ENCODE peak calls at places on chromosomes 1 and 21, in four cellular contexts. One of them, this sample, is unnamed.
A peak's percentile ranks its signal among the peaks of the same experiment; 100 is the strongest.

GRCh38 chr1:67429011-67429527 is 1.1 kb downstream of the SERBP1 start:
- DNase-seq in right lobe of liver: no peak
- DNase-seq in bronchial epithelial cell: no peak
- DNase-seq in GM12878: no peak
- DNase-seq in this sample: no peak

GRCh38 chr21:29186246-29186645 is 55.8 kb downstream of the MAP3K7CL start:
- DNase-seq in right lobe of liver: no peak
- DNase-seq in bronchial epithelial cell: peak; percentile 41
- DNase-seq in GM12878: no peak
- DNase-seq in this sample: no peak

GRCh38 chr1:109162626-109163025 is 48.7 kb downstream of the ELAPOR1 start:
- DNase-seq in right lobe of liver: no peak
- DNase-seq in bronchial epithelial cell: no peak
- DNase-seq in GM12878: peak; percentile 8
- DNase-seq in this sample: no peak

GRCh38 chr1:222911866-222912265 is 97.0 kb downstream of the DISP1 start:
- DNase-seq in right lobe of liver: no peak
- DNase-seq in bronchial epithelial cell: no peak
- DNase-seq in GM12878: no peak
- DNase-seq in this sample: no peak

GRCh38 chr1:10033359-10033845 is 644 bp downstream of the UBE4B start:
- DNase-seq in right lobe of liver: no peak
- DNase-seq in bronchial epithelial cell: peak; percentile 60
- DNase-seq in GM12878: no peak
- DNase-seq in this sample: peak; percentile 57

GRCh38 chr1:237181731-237182317 is 139.8 kb downstream of the RYR2 start:
- DNase-seq in right lobe of liver: no peak
- DNase-seq in bronchial epithelial cell: no peak
- DNase-seq in GM12878: no peak
- DNase-seq in this sample: no peak

GRCh38 chr1:156387899-156388813 is 19.1 kb downstream of the RHBG start:
- DNase-seq in right lobe of liver: no peak
- DNase-seq in bronchial epithelial cell: no peak
- DNase-seq in GM12878: no peak
- DNase-seq in this sample: peak; percentile 48

GRCh38 chr1:33001282-33001681 is 35.4 kb downstream of the AK2 start:
- DNase-seq in right lobe of liver: no peak
- DNase-seq in bronchial epithelial cell: no peak
- DNase-seq in GM12878: no peak
- DNase-seq in this sample: no peak

GRCh38 chr1:234602334-234603220 is 7.4 kb downstream of the IRF2BP2 start:
- DNase-seq in right lobe of liver: no peak
- DNase-seq in bronchial epithelial cell: peak; percentile 98
- DNase-seq in GM12878: no peak
- DNase-seq in this sample: peak; percentile 53

GRCh38 chr1:248926401-248927182 is 20.6 kb downstream of the PGBD2 start:
- DNase-seq in right lobe of liver: no peak
- DNase-seq in bronchial epithelial cell: peak; percentile 70
- DNase-seq in GM12878: no peak
- DNase-seq in this sample: no peak

GRCh38 chr1:20373286-20373685 is 82.6 kb downstream of the VWA5B1 start:
- DNase-seq in right lobe of liver: no peak
- DNase-seq in bronchial epithelial cell: no peak
- DNase-seq in GM12878: no peak
- DNase-seq in this sample: no peak

GRCh38 chr1:22737374-22738068 is 26.9 kb downstream of the EPHB2 start:
- DNase-seq in right lobe of liver: no peak
- DNase-seq in bronchial epithelial cell: no peak
- DNase-seq in GM12878: no peak
- DNase-seq in this sample: no peak

GRCh38 chr1:225657462-225657989 is 4.6 kb upstream of the ENAH start:
- DNase-seq in right lobe of liver: no peak
- DNase-seq in bronchial epithelial cell: peak; percentile 84
- DNase-seq in GM12878: no peak
- DNase-seq in this sample: no peak

GRCh38 chr1:186536272-186536905 is 75.5 kb upstream of the PDC start:
- DNase-seq in right lobe of liver: no peak
- DNase-seq in bronchial epithelial cell: peak; percentile 34
- DNase-seq in GM12878: no peak
- DNase-seq in this sample: no peak

GRCh38 chr1:152515454-152515823 is 1.2 kb downstream of the CRCT1 start:
- DNase-seq in right lobe of liver: no peak
- DNase-seq in bronchial epithelial cell: peak; percentile 44
- DNase-seq in GM12878: no peak
- DNase-seq in this sample: no peak

GRCh38 chr1:91672601-91673161 is 172.0 kb downstream of the CDC7 start:
- DNase-seq in right lobe of liver: no peak
- DNase-seq in bronchial epithelial cell: no peak
- DNase-seq in GM12878: no peak
- DNase-seq in this sample: no peak

GRCh38 chr1:39575191-39576015 is 1.2 kb downstream of the PABPC4 start:
- DNase-seq in right lobe of liver: peak; percentile 75
- DNase-seq in bronchial epithelial cell: no peak
- DNase-seq in GM12878: no peak
- DNase-seq in this sample: peak; percentile 46

DNA sequence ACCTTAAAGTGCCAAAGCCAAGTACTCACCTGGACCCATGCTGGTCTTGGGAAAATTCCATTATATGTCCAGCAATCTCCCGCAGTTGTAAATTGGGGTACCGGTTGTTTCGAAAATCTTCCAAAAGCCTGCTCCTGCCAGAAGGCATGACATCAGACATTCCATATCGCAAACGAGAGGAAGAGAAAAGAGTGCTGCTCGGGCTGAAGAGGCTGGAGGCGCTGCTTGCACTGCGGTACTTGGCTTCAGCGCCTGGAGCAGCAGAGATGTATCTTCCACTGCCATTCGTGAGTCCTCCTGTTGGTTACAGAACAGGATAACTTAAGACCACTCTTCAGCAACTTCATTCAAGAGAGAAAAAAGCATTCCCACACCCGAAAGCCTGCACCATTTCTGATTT is 45.1 kb upstream of the SDC3 start:
- DNase-seq in right lobe of liver: no peak
- DNase-seq in bronchial epithelial cell: no peak
- DNase-seq in GM12878: no peak
- DNase-seq in this sample: no peak
- H3K36me3 ChIP-seq in right lobe of liver: peaks cover 68% of the 10 kb centered on the region
- H3K36me3 ChIP-seq in bronchial epithelial cell: peaks cover 24% of the 10 kb centered on the region
- H3K36me3 ChIP-seq in GM12878: peaks cover 13% of the 10 kb centered on the region
- H3K36me3 ChIP-seq in this sample: peaks cover 67% of the 10 kb centered on the region

GRCh38 chr21:42759594-42759927 is 106.1 kb downstream of the PDE9A start:
- DNase-seq in right lobe of liver: no peak
- DNase-seq in bronchial epithelial cell: no peak
- DNase-seq in GM12878: no peak
- DNase-seq in this sample: no peak

GRCh38 chr21:42760977-42761751 is 107.7 kb downstream of the PDE9A start:
- DNase-seq in right lobe of liver: no peak
- DNase-seq in bronchial epithelial cell: no peak
- DNase-seq in GM12878: no peak
- DNase-seq in this sample: no peak

GRCh38 chr21:42763578-42764442 is 110.4 kb downstream of the PDE9A start:
- DNase-seq in right lobe of liver: no peak
- DNase-seq in bronchial epithelial cell: no peak
- DNase-seq in GM12878: no peak
- DNase-seq in this sample: no peak

GRCh38 chr21:42760361-42760970 is 107.0 kb downstream of the PDE9A start:
- DNase-seq in right lobe of liver: no peak
- DNase-seq in bronchial epithelial cell: no peak
- DNase-seq in GM12878: no peak
- DNase-seq in this sample: no peak

DNA sequence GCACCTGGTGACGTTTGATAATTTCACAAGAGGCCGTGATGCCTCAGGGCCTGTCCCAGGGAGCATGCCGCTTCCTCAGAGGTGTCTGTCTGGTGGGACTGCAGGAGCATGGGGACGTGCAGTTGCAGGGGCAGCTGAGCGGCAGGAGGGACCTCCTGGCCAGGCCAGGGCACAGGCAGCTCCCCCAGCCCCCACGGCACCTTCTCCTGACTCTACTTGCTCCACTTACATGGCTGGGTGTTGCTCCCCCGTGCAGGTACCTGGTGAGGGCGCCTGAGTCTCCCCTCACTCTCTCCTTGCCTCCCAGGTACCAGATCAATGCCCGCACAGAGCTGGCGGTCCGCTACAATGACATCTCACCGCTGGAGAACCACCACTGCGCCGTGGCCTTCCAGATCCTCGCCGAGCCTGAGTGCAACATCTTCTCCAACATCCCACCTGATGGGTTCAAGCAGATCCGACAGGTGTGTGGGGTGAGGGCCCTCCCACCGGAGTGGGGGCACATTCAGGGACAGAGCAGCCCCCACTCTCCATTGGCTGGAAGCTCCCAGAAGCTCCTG is 108.4 kb downstream of the PDE9A start:
- DNase-seq in right lobe of liver: no peak
- DNase-seq in bronchial epithelial cell: no peak
- DNase-seq in GM12878: no peak
- DNase-seq in this sample: no peak
- H3K36me3 ChIP-seq in right lobe of liver: no peaks in the 10 kb centered on the region
- H3K36me3 ChIP-seq in bronchial epithelial cell: no peaks in the 10 kb centered on the region
- H3K36me3 ChIP-seq in GM12878: no peaks in the 10 kb centered on the region
- H3K36me3 ChIP-seq in this sample: no peaks in the 10 kb centered on the region

DNA sequence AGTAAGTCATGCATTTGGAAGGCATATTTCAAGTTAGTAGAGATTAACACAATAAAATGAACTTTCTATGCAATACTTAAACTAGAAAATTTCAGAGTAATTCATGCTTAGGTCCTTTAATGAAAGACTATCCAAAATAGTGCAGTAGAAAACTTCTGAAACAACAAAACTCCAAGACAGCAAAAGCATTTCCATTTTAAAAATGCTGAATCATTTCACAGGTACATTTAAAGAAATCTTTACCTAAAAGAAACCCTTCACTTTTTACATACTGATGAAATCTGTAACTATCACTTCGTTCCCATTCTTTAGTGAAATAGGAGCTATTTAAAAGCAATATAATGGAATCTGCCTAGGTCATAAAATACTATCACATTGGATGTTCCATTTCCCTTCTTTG is 17.5 kb downstream of the CSDE1 start:
- DNase-seq in right lobe of liver: no peak
- DNase-seq in bronchial epithelial cell: no peak
- DNase-seq in GM12878: no peak
- DNase-seq in this sample: no peak
- H3K36me3 ChIP-seq in right lobe of liver: peaks cover 25% of the 10 kb centered on the region
- H3K36me3 ChIP-seq in bronchial epithelial cell: peaks cover 12% of the 10 kb centered on the region
- H3K36me3 ChIP-seq in GM12878: peaks cover 4% of the 10 kb centered on the region
- H3K36me3 ChIP-seq in this sample: peaks cover 72% of the 10 kb centered on the region

DNA sequence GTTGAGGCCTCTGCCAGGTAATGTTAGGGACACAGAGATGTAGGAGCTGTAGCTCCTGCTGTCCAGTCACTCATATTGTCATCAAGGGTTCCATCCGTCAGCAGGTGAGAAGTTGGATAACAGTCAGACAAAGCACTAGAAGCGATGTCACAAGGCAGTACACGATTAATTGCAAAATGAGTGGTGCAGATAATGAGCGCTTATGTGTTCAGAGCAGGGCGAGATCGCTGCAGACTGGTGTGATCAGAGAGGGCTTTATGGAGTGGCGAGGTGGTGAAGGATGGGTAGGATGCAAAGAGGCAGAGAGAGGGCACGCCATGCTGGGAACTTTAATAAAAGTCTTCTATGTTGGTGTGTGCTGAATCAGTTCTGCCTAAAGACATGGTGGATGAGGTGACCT is 8.8 kb downstream of the TMCC2 start:
- DNase-seq in right lobe of liver: no peak
- DNase-seq in bronchial epithelial cell: no peak
- DNase-seq in GM12878: no peak
- DNase-seq in this sample: no peak
- H3K36me3 ChIP-seq in right lobe of liver: no peaks in the 10 kb centered on the region
- H3K36me3 ChIP-seq in bronchial epithelial cell: no peaks in the 10 kb centered on the region
- H3K36me3 ChIP-seq in GM12878: no peaks in the 10 kb centered on the region
- H3K36me3 ChIP-seq in this sample: no peaks in the 10 kb centered on the region

GRCh38 chr1:42184616-42185015 is 20.1 kb upstream of the GUCA2A start:
- DNase-seq in right lobe of liver: no peak
- DNase-seq in bronchial epithelial cell: no peak
- DNase-seq in GM12878: no peak
- DNase-seq in this sample: no peak
- H3K36me3 ChIP-seq in right lobe of liver: no peaks in the 10 kb centered on the region
- H3K36me3 ChIP-seq in bronchial epithelial cell: peaks cover 2% of the 10 kb centered on the region
- H3K36me3 ChIP-seq in GM12878: no peaks in the 10 kb centered on the region
- H3K36me3 ChIP-seq in this sample: peaks cover 30% of the 10 kb centered on the region

DNA sequence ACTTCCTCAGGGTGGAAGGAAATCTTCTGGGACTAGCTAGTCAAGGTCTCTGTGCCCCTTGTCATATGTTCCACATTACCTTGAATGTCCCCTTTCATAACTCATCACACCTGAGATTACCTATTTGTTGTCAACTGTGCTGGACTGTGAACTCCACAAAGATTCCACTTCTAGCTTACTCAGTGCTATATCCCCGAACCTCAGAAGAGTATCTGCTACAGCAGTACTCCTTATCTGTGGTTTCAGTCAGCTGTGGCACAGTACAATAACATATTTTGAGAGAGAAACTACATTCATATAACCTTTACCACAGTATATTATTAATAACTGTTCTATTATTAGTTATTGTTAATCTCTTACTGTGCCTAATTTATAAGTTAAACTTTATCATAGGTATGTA is 14.7 kb upstream of the SYNJ1 start:
- DNase-seq in right lobe of liver: no peak
- DNase-seq in bronchial epithelial cell: no peak
- DNase-seq in GM12878: no peak
- DNase-seq in this sample: no peak
- H3K36me3 ChIP-seq in right lobe of liver: peaks cover 76% of the 10 kb centered on the region
- H3K36me3 ChIP-seq in bronchial epithelial cell: peaks cover 6% of the 10 kb centered on the region
- H3K36me3 ChIP-seq in GM12878: peaks cover 7% of the 10 kb centered on the region
- H3K36me3 ChIP-seq in this sample: peaks cover 87% of the 10 kb centered on the region

GRCh38 chr1:36303244-36303643 is 2.9 kb upstream of the SH3D21 start:
- DNase-seq in right lobe of liver: no peak
- DNase-seq in bronchial epithelial cell: no peak
- DNase-seq in GM12878: no peak
- DNase-seq in this sample: no peak

GRCh38 chr1:36298640-36299039 is 7.5 kb upstream of the SH3D21 start:
- DNase-seq in right lobe of liver: no peak
- DNase-seq in bronchial epithelial cell: no peak
- DNase-seq in GM12878: no peak
- DNase-seq in this sample: no peak

GRCh38 chr1:36303650-36304360 is 2.4 kb upstream of the SH3D21 start:
- DNase-seq in right lobe of liver: no peak
- DNase-seq in bronchial epithelial cell: no peak
- DNase-seq in GM12878: no peak
- DNase-seq in this sample: no peak

GRCh38 chr1:36300526-36300925 is 5.6 kb upstream of the SH3D21 start:
- DNase-seq in right lobe of liver: no peak
- DNase-seq in bronchial epithelial cell: peak; percentile 85
- DNase-seq in GM12878: no peak
- DNase-seq in this sample: no peak

GRCh38 chr1:36301220-36301619 is 4.9 kb upstream of the SH3D21 start:
- DNase-seq in right lobe of liver: no peak
- DNase-seq in bronchial epithelial cell: no peak
- DNase-seq in GM12878: no peak
- DNase-seq in this sample: no peak
- H3K36me3 ChIP-seq in right lobe of liver: peaks cover 84% of the 10 kb centered on the region
- H3K36me3 ChIP-seq in bronchial epithelial cell: peaks cover 22% of the 10 kb centered on the region
- H3K36me3 ChIP-seq in GM12878: peaks cover 27% of the 10 kb centered on the region
- H3K36me3 ChIP-seq in this sample: peaks cover 72% of the 10 kb centered on the region

This sample was measured in HAP-1.